ENCODE peak calls at places on chromosome 5, in seven cellular contexts. One of them, this sample, is unnamed.

GRCh38 chr5:32613050-32613672 is 27.8 kb downstream of the SUB1 start:
- DNase-seq in endodermal cell: peak
- DNase-seq in HepG2: peak
- DNase-seq in A673: peak
- DNase-seq in BJ: no peak
- DNase-seq in CD4-positive, alpha-beta T cell: peak
- DNase-seq in heart left ventricle: peak
- DNase-seq in this sample: peak

GRCh38 chr5:10588109-10588775 is 24.4 kb downstream of the ANKRD33B start:
- DNase-seq in endodermal cell: no peak
- DNase-seq in heart left ventricle: no peak
- DNase-seq in BJ: no peak
- DNase-seq in A673: no peak
- DNase-seq in HepG2: no peak
- DNase-seq in CD4-positive, alpha-beta T cell: no peak
- DNase-seq in this sample: no peak

GRCh38 chr5:15715966-15716365 is 216.0 kb downstream of the FBXL7 start:
- DNase-seq in HepG2: no peak
- DNase-seq in heart left ventricle: no peak
- DNase-seq in endodermal cell: no peak
- DNase-seq in CD4-positive, alpha-beta T cell: no peak
- DNase-seq in A673: no peak
- DNase-seq in BJ: no peak
- DNase-seq in this sample: no peak

GRCh38 chr5:24141046-24141445 is 503.7 kb downstream of the CDH10 start:
- DNase-seq in A673: peak
- DNase-seq in BJ: no peak
- DNase-seq in HepG2: no peak
- DNase-seq in CD4-positive, alpha-beta T cell: no peak
- DNase-seq in endodermal cell: peak
- DNase-seq in heart left ventricle: peak
- DNase-seq in this sample: no peak

GRCh38 chr5:65811004-65811403 is 89.0 kb downstream of the NLN start:
- DNase-seq in endodermal cell: no peak
- DNase-seq in heart left ventricle: no peak
- DNase-seq in BJ: no peak
- DNase-seq in A673: no peak
- DNase-seq in CD4-positive, alpha-beta T cell: no peak
- DNase-seq in HepG2: no peak
- DNase-seq in this sample: peak

GRCh38 chr5:107982703-107983425 is 312.1 kb upstream of the EFNA5 start:
- DNase-seq in BJ: no peak
- DNase-seq in HepG2: no peak
- DNase-seq in heart left ventricle: no peak
- DNase-seq in A673: no peak
- DNase-seq in endodermal cell: peak
- DNase-seq in CD4-positive, alpha-beta T cell: no peak
- DNase-seq in this sample: no peak

GRCh38 chr5:15821506-15821905 is 321.5 kb downstream of the FBXL7 start:
- DNase-seq in CD4-positive, alpha-beta T cell: no peak
- DNase-seq in HepG2: no peak
- DNase-seq in heart left ventricle: no peak
- DNase-seq in A673: no peak
- DNase-seq in BJ: no peak
- DNase-seq in endodermal cell: no peak
- DNase-seq in this sample: no peak

GRCh38 chr5:161400583-161400982 is 145.9 kb downstream of the GABRB2 start:
- DNase-seq in A673: no peak
- DNase-seq in heart left ventricle: no peak
- DNase-seq in endodermal cell: no peak
- DNase-seq in HepG2: no peak
- DNase-seq in BJ: no peak
- DNase-seq in CD4-positive, alpha-beta T cell: no peak
- DNase-seq in this sample: no peak

DNA sequence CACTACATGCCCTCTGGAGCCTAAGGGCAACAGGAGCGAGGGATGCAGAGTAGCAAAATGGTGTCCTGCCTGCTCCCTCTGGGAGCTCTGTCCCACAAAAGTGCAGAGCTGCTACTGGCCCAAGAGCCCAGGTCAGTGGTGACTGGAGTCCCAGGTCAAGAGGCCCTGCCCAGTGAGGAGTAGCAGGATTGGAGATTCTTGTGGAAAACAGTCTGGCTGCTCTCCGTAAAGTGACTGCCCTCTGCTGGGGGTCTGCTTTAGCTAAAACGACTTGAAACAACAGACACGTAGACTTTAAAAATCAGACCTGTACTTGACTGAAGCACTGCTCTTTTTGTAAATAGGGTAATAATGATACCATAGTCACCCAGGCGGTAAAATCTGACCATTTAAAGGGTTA is 917.0 kb downstream of the MAT2B start:
- DNase-seq in endodermal cell: peak
- DNase-seq in HepG2: peak
- DNase-seq in CD4-positive, alpha-beta T cell: no peak
- DNase-seq in heart left ventricle: no peak
- DNase-seq in A673: peak
- DNase-seq in BJ: no peak
- DNase-seq in this sample: peak
- TF ChIP-seq CTCF in endodermal cell: peak
- TF ChIP-seq CTCF in HepG2: no peak
- TF ChIP-seq CTCF in CD4-positive, alpha-beta T cell: no peak
- TF ChIP-seq CTCF in heart left ventricle: no peak
- TF ChIP-seq CTCF in A673: peak
- TF ChIP-seq CTCF in BJ: no peak
- TF ChIP-seq CTCF in this sample: no peak

GRCh38 chr5:73170522-73170921 is 2.5 kb upstream of the TMEM174 start:
- DNase-seq in A673: peak
- DNase-seq in HepG2: peak
- DNase-seq in heart left ventricle: no peak
- DNase-seq in endodermal cell: peak
- DNase-seq in BJ: no peak
- DNase-seq in CD4-positive, alpha-beta T cell: no peak
- DNase-seq in this sample: no peak
- TF ChIP-seq CTCF in A673: peak
- TF ChIP-seq CTCF in HepG2: peak
- TF ChIP-seq CTCF in heart left ventricle: peak
- TF ChIP-seq CTCF in endodermal cell: peak
- TF ChIP-seq CTCF in BJ: peak
- TF ChIP-seq CTCF in CD4-positive, alpha-beta T cell: no peak
- TF ChIP-seq CTCF in this sample: no peak

GRCh38 chr5:133259199-133259997 is 207.6 kb downstream of the HSPA4 start:
- DNase-seq in BJ: no peak
- DNase-seq in A673: no peak
- DNase-seq in HepG2: no peak
- DNase-seq in heart left ventricle: no peak
- DNase-seq in CD4-positive, alpha-beta T cell: no peak
- DNase-seq in endodermal cell: no peak
- DNase-seq in this sample: no peak

GRCh38 chr5:133257977-133258376 is 206.2 kb downstream of the HSPA4 start:
- DNase-seq in CD4-positive, alpha-beta T cell: no peak
- DNase-seq in BJ: no peak
- DNase-seq in endodermal cell: no peak
- DNase-seq in HepG2: no peak
- DNase-seq in heart left ventricle: no peak
- DNase-seq in A673: no peak
- DNase-seq in this sample: no peak

GRCh38 chr5:133261993-133262392 is 210.2 kb downstream of the HSPA4 start:
- DNase-seq in BJ: no peak
- DNase-seq in A673: no peak
- DNase-seq in CD4-positive, alpha-beta T cell: no peak
- DNase-seq in HepG2: peak
- DNase-seq in endodermal cell: peak
- DNase-seq in heart left ventricle: no peak
- DNase-seq in this sample: no peak

GRCh38 chr5:133256276-133256675 is 204.5 kb downstream of the HSPA4 start:
- DNase-seq in endodermal cell: no peak
- DNase-seq in HepG2: peak
- DNase-seq in A673: no peak
- DNase-seq in CD4-positive, alpha-beta T cell: no peak
- DNase-seq in heart left ventricle: no peak
- DNase-seq in BJ: no peak
- DNase-seq in this sample: no peak

DNA sequence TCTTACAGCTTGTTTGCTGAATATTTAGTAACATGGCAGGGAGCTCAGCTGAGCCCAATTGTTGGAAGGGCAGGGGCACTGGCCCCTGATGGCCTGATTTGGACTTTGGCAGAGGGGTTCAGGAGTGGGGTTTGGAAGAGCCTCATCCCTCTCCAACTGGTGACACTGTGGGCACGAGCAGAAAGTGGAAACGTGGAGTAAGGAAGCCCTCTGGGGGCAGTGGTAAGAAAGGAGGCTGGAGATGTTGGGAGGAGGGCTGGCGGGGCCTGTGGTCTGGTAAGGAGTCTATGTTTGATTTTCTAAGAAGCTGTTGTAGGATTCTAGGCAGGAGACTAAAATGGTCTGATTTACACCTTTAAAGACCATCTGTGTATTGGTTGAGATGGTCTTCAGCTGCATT is 208.9 kb downstream of the HSPA4 start:
- DNase-seq in BJ: no peak
- DNase-seq in CD4-positive, alpha-beta T cell: no peak
- DNase-seq in A673: no peak
- DNase-seq in heart left ventricle: no peak
- DNase-seq in endodermal cell: no peak
- DNase-seq in HepG2: no peak
- DNase-seq in this sample: no peak
- TF ChIP-seq CTCF in BJ: peak
- TF ChIP-seq CTCF in CD4-positive, alpha-beta T cell: no peak
- TF ChIP-seq CTCF in A673: peak
- TF ChIP-seq CTCF in heart left ventricle: no peak
- TF ChIP-seq CTCF in endodermal cell: no peak
- TF ChIP-seq CTCF in HepG2: peak
- TF ChIP-seq CTCF in this sample: no peak

GRCh38 chr5:36301858-36302603 is at the start of gene RANBP3L:
- DNase-seq in A673: peak
- DNase-seq in CD4-positive, alpha-beta T cell: no peak
- DNase-seq in heart left ventricle: no peak
- DNase-seq in endodermal cell: no peak
- DNase-seq in BJ: no peak
- DNase-seq in HepG2: no peak
- DNase-seq in this sample: no peak
- TF ChIP-seq CTCF in A673: no peak
- TF ChIP-seq CTCF in CD4-positive, alpha-beta T cell: no peak
- TF ChIP-seq CTCF in heart left ventricle: no peak
- TF ChIP-seq CTCF in endodermal cell: no peak
- TF ChIP-seq CTCF in BJ: no peak
- TF ChIP-seq CTCF in HepG2: no peak
- TF ChIP-seq CTCF in this sample: no peak

GRCh38 chr5:90709323-90710148 is 150.9 kb downstream of the ADGRV1 start:
- DNase-seq in HepG2: peak
- DNase-seq in endodermal cell: peak
- DNase-seq in BJ: no peak
- DNase-seq in CD4-positive, alpha-beta T cell: no peak
- DNase-seq in heart left ventricle: no peak
- DNase-seq in A673: peak
- DNase-seq in this sample: peak
- TF ChIP-seq CTCF in HepG2: peak
- TF ChIP-seq CTCF in endodermal cell: peak
- TF ChIP-seq CTCF in BJ: peak
- TF ChIP-seq CTCF in CD4-positive, alpha-beta T cell: peak
- TF ChIP-seq CTCF in heart left ventricle: peak
- TF ChIP-seq CTCF in A673: peak
- TF ChIP-seq CTCF in this sample: peak

DNA sequence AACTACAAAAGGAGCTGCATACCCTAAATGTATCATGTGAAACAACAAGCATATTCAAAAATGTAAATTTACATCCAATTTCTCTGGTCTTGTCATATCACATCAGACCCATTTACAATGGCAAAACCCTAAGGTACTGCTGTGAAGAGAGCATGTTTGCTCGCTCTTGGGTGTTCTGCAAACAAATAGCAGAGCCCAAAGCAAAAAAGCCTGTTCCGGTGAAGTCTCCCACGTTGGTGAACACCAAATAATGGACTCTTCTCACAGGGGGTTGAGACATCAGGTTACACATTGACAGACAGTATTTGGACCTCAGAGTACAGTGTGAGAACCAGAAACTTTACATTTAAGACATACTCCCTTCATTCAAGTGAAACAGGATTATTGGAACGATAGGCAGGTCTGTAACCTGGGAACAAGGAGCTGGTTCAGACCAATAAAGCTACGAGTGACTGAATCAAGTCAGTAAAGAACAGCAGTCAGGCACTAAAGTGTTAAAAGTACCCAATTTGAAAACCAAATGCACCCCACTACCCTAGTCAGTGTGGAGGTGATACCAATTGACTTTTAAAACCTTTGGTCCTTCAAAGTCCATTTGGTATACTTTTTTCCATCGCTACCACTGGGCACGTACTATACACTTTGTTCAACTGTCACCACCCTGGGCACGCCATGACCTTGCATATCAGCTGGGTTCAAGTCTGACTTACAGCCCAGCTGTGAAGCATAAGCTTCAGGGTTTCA is 36.5 kb downstream of the ETF1 start:
- DNase-seq in heart left ventricle: no peak
- DNase-seq in CD4-positive, alpha-beta T cell: no peak
- DNase-seq in endodermal cell: no peak
- DNase-seq in BJ: no peak
- DNase-seq in A673: no peak
- DNase-seq in HepG2: peak
- DNase-seq in this sample: no peak
- TF ChIP-seq CTCF in heart left ventricle: no peak
- TF ChIP-seq CTCF in CD4-positive, alpha-beta T cell: no peak
- TF ChIP-seq CTCF in endodermal cell: no peak
- TF ChIP-seq CTCF in BJ: no peak
- TF ChIP-seq CTCF in A673: no peak
- TF ChIP-seq CTCF in HepG2: no peak
- TF ChIP-seq CTCF in this sample: no peak

This sample was measured in Calu3.